ENCODE peak calls at places on chromosomes 12 and 14, in five cellular contexts. One of them, this sample, is unnamed.

GRCh38 chr12:9707864-9708808 is 24.8 kb downstream of the CLECL1 start:
- DNase-seq in K562: peak; percentile 67
- DNase-seq in H1: no peak
- DNase-seq in HCT116: peak; percentile 37
- DNase-seq in HepG2: peak; percentile 31
- DNase-seq in this sample: no peak

GRCh38 chr14:57982802-57983201 is 116.9 kb upstream of the SLC35F4 start:
- DNase-seq in K562: no peak
- DNase-seq in H1: no peak
- DNase-seq in HCT116: no peak
- DNase-seq in HepG2: no peak
- DNase-seq in this sample: no peak

GRCh38 chr14:40985584-40985983 is 621.1 kb upstream of the LRFN5 start:
- DNase-seq in K562: no peak
- DNase-seq in H1: no peak
- DNase-seq in HCT116: no peak
- DNase-seq in HepG2: no peak
- DNase-seq in this sample: no peak

GRCh38 chr12:127811988-127812387 is 455.0 kb upstream of the TMEM132C start:
- DNase-seq in K562: no peak
- DNase-seq in H1: peak; percentile 5
- DNase-seq in HCT116: no peak
- DNase-seq in HepG2: no peak
- DNase-seq in this sample: no peak

GRCh38 chr12:57342207-57342691 is 88.6 kb downstream of the R3HDM2 start:
- DNase-seq in K562: peak; percentile 30
- DNase-seq in H1: peak; percentile 21
- DNase-seq in HCT116: no peak
- DNase-seq in HepG2: no peak
- DNase-seq in this sample: no peak

GRCh38 chr12:120062976-120063579 is 53.5 kb downstream of the RAB35 start:
- DNase-seq in K562: no peak
- DNase-seq in H1: no peak
- DNase-seq in HCT116: no peak
- DNase-seq in HepG2: peak; percentile 73
- DNase-seq in this sample: no peak

GRCh38 chr14:20412876-20413784 is at the start of gene TEP1:
- DNase-seq in K562: peak; percentile 77
- DNase-seq in H1: peak; percentile 31
- DNase-seq in HCT116: peak; percentile 58
- DNase-seq in HepG2: peak; percentile 62
- DNase-seq in this sample: no peak

GRCh38 chr12:68833508-68833907 is 25.5 kb downstream of the MDM2 start:
- DNase-seq in K562: no peak
- DNase-seq in H1: no peak
- DNase-seq in HCT116: no peak
- DNase-seq in HepG2: no peak
- DNase-seq in this sample: no peak

GRCh38 chr14:67941456-67942018 is 122.0 kb downstream of the RAD51B start:
- DNase-seq in K562: no peak
- DNase-seq in H1: no peak
- DNase-seq in HCT116: no peak
- DNase-seq in HepG2: peak; percentile 26
- DNase-seq in this sample: no peak

GRCh38 chr12:98355322-98355721 is 160.1 kb upstream of the TMPO start:
- DNase-seq in K562: no peak
- DNase-seq in H1: no peak
- DNase-seq in HCT116: no peak
- DNase-seq in HepG2: no peak
- DNase-seq in this sample: no peak

GRCh38 chr12:26938660-26939185 is 453 bp downstream of the FGFR1OP2 start:
- DNase-seq in K562: no peak
- DNase-seq in H1: no peak
- DNase-seq in HCT116: peak; percentile 3
- DNase-seq in HepG2: peak; percentile 35
- DNase-seq in this sample: no peak

GRCh38 chr12:49489720-49490119 is 49.1 kb upstream of the KCNH3 start:
- DNase-seq in K562: no peak
- DNase-seq in H1: no peak
- DNase-seq in HCT116: peak; percentile 70
- DNase-seq in HepG2: no peak
- DNase-seq in this sample: no peak

GRCh38 chr12:49489154-49489553 is 49.7 kb upstream of the KCNH3 start:
- DNase-seq in K562: no peak
- DNase-seq in H1: no peak
- DNase-seq in HCT116: no peak
- DNase-seq in HepG2: no peak
- DNase-seq in this sample: no peak

GRCh38 chr12:49496417-49497360 is 42.1 kb upstream of the KCNH3 start:
- DNase-seq in K562: no peak
- DNase-seq in H1: no peak
- DNase-seq in HCT116: no peak
- DNase-seq in HepG2: no peak
- DNase-seq in this sample: no peak

GRCh38 chr12:49487605-49488004 is 51.2 kb upstream of the KCNH3 start:
- DNase-seq in K562: no peak
- DNase-seq in H1: no peak
- DNase-seq in HCT116: no peak
- DNase-seq in HepG2: no peak
- DNase-seq in this sample: peak; percentile 13

DNA sequence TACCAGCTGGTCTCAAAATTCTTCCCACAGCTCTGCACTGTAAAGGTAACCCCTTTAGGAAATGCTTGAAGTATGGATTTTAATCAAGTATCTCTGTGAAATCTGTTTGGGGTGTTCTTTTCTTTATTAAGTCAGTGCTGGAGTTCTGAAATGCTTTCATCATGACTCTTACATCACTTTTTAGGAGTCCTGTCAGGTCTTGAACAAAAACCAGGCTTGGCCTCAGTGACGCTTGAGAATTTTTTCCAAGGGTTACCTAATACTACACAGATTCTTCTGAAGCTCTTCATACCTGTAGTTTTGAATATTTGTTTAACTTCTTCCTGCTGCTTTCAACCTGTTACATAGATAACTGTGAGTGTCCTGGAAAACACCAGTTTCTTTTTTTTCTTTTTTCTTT is 47.0 kb upstream of the KCNH3 start:
- DNase-seq in K562: no peak
- DNase-seq in H1: no peak
- DNase-seq in HCT116: no peak
- DNase-seq in HepG2: no peak
- DNase-seq in this sample: no peak
- TF ChIP-seq SP1 in K562: no peak
- TF ChIP-seq SP1 in H1: no peak
- TF ChIP-seq SP1 in HCT116: no peak
- TF ChIP-seq SP1 in HepG2: no peak
- TF ChIP-seq SP1 in this sample: no peak

GRCh38 chr12:110776410-110776809 is 33.7 kb upstream of the PPP1CC start:
- DNase-seq in K562: no peak
- DNase-seq in H1: no peak
- DNase-seq in HCT116: no peak
- DNase-seq in HepG2: no peak
- DNase-seq in this sample: peak; percentile 96

GRCh38 chr12:110778801-110779577 is 36.3 kb upstream of the PPP1CC start:
- DNase-seq in K562: no peak
- DNase-seq in H1: no peak
- DNase-seq in HCT116: no peak
- DNase-seq in HepG2: no peak
- DNase-seq in this sample: no peak

GRCh38 chr12:110780448-110780847 is 37.8 kb upstream of the PPP1CC start:
- DNase-seq in K562: no peak
- DNase-seq in H1: no peak
- DNase-seq in HCT116: no peak
- DNase-seq in HepG2: no peak
- DNase-seq in this sample: no peak

GRCh38 chr12:110774824-110775223 is 32.1 kb upstream of the PPP1CC start:
- DNase-seq in K562: peak; percentile 11
- DNase-seq in H1: no peak
- DNase-seq in HCT116: no peak
- DNase-seq in HepG2: no peak
- DNase-seq in this sample: no peak

DNA sequence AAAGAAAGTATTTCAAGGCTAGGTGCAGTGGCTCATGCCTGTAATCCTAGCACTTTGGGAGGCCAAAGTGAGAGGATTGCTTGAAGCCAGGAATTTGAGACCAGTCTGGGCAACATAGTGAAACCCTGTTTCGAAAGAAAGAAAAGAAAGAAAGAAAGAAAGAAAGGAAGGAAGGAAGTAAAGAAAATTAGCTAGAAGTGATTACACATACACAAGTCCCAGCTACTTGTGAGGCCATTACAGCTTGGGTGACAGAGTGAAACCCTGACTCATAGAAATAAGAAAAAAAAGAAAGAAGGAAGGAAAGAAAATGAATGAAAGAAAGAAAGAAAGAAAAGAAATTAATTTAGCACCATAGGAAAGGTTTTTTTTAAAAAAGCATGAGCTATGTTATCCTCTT is 33.3 kb upstream of the PPP1CC start:
- DNase-seq in K562: no peak
- DNase-seq in H1: no peak
- DNase-seq in HCT116: no peak
- DNase-seq in HepG2: no peak
- DNase-seq in this sample: no peak
- H2AFZ ChIP-seq in K562: peak overlapping the region; percentile 61
- H2AFZ ChIP-seq in H1: no peak overlapping the region
- H2AFZ ChIP-seq in HCT116: no peak overlapping the region
- H2AFZ ChIP-seq in HepG2: no peak overlapping the region
- H2AFZ ChIP-seq in this sample: peak overlapping the region; percentile 38

DNA sequence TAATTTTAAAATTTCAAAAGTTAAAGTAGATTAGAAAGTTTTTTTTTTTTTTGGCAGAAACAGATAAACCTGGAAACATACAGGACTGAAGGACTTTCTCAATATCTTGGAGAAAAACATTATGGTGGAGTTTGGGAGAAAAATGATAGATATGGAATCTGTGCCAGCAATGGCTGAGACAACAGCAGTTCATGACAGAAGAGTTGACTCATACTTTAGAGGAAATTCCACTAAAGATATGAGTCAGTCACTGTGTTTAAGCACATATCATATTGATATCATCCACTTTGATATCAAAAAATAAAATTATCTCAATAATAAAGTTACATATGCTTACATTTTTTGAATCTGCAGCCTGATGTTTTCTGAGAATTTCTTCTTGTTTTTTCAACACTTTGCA is 193.9 kb upstream of the OR4E1 start:
- DNase-seq in K562: no peak
- DNase-seq in H1: no peak
- DNase-seq in HCT116: no peak
- DNase-seq in HepG2: no peak
- DNase-seq in this sample: no peak
- TF ChIP-seq SP1 in K562: no peak
- TF ChIP-seq SP1 in H1: no peak
- TF ChIP-seq SP1 in HCT116: no peak
- TF ChIP-seq SP1 in HepG2: no peak
- TF ChIP-seq SP1 in this sample: no peak

GRCh38 chr12:62763827-62764226 is 171.1 kb downstream of the PPM1H start:
- DNase-seq in K562: no peak
- DNase-seq in H1: no peak
- DNase-seq in HCT116: no peak
- DNase-seq in HepG2: no peak
- DNase-seq in this sample: no peak

GRCh38 chr12:62766516-62766915 is 168.4 kb downstream of the PPM1H start:
- DNase-seq in K562: no peak
- DNase-seq in H1: no peak
- DNase-seq in HCT116: no peak
- DNase-seq in HepG2: no peak
- DNase-seq in this sample: no peak

GRCh38 chr12:62762645-62763044 is 172.3 kb downstream of the PPM1H start:
- DNase-seq in K562: no peak
- DNase-seq in H1: no peak
- DNase-seq in HCT116: no peak
- DNase-seq in HepG2: no peak
- DNase-seq in this sample: no peak

GRCh38 chr12:62763319-62763718 is 171.6 kb downstream of the PPM1H start:
- DNase-seq in K562: no peak
- DNase-seq in H1: no peak
- DNase-seq in HCT116: no peak
- DNase-seq in HepG2: no peak
- DNase-seq in this sample: no peak

GRCh38 chr12:62764251-62764650 is 170.7 kb downstream of the PPM1H start:
- DNase-seq in K562: no peak
- DNase-seq in H1: no peak
- DNase-seq in HCT116: no peak
- DNase-seq in HepG2: no peak
- DNase-seq in this sample: no peak
- H2AFZ ChIP-seq in K562: no peak overlapping the region
- H2AFZ ChIP-seq in H1: no peak overlapping the region
- H2AFZ ChIP-seq in HCT116: no peak overlapping the region
- H2AFZ ChIP-seq in HepG2: no peak overlapping the region
- H2AFZ ChIP-seq in this sample: no peak overlapping the region

GRCh38 chr12:38926501-38926900 is 21.1 kb upstream of the CPNE8 start:
- DNase-seq in K562: no peak
- DNase-seq in H1: no peak
- DNase-seq in HCT116: no peak
- DNase-seq in HepG2: no peak
- DNase-seq in this sample: no peak

GRCh38 chr12:38919191-38919590 is 13.8 kb upstream of the CPNE8 start:
- DNase-seq in K562: no peak
- DNase-seq in H1: no peak
- DNase-seq in HCT116: no peak
- DNase-seq in HepG2: no peak
- DNase-seq in this sample: no peak

GRCh38 chr12:38915783-38916182 is 10.4 kb upstream of the CPNE8 start:
- DNase-seq in K562: no peak
- DNase-seq in H1: no peak
- DNase-seq in HCT116: no peak
- DNase-seq in HepG2: no peak
- DNase-seq in this sample: no peak

GRCh38 chr12:38921025-38921677 is 15.8 kb upstream of the CPNE8 start:
- DNase-seq in K562: peak; percentile 67
- DNase-seq in H1: no peak
- DNase-seq in HCT116: peak; percentile 69
- DNase-seq in HepG2: peak; percentile 65
- DNase-seq in this sample: no peak
- TF ChIP-seq SP1 in K562: no peak
- TF ChIP-seq SP1 in H1: no peak
- TF ChIP-seq SP1 in HCT116: no peak
- TF ChIP-seq SP1 in HepG2: no peak
- TF ChIP-seq SP1 in this sample: no peak

DNA sequence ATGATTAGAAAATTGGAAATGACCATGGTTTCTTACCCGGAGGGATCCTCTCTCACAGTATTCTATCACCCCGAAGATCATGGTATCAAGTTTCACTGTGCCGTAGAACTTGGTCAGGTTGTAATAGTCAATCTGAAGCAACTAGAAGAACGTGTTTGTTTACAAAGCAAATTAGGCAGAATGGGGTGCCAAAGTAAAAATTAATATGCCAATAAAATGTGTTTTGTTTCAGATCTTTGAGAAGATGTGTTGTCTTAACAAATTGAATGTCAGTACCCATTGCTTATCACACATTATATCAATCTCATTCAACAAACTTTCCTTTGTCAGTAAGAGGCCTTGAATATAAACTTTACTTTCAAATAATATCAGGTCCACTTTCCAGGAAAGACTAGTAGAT is 45.0 kb downstream of the GUCY2C start:
- DNase-seq in K562: no peak
- DNase-seq in H1: no peak
- DNase-seq in HCT116: no peak
- DNase-seq in HepG2: no peak
- DNase-seq in this sample: no peak
- H2AFZ ChIP-seq in K562: no peak overlapping the region
- H2AFZ ChIP-seq in H1: no peak overlapping the region
- H2AFZ ChIP-seq in HCT116: no peak overlapping the region
- H2AFZ ChIP-seq in HepG2: no peak overlapping the region
- H2AFZ ChIP-seq in this sample: no peak overlapping the region